ENCODE peak calls at places on chromosomes 4 and X, in seven cellular contexts. X is GF-D8; A is left ventricle myocardium inferior; S is esophagus squamous epithelium; Y is stimulated activated naive B cell treated with anti-CD40 and anti-IgM and Interleukin-4, amounts not matched to agents 10 μg/mL and 1 μg/mL and 100 μg/mL, for 72 hours; F is germinal center; M is D341Med. Q is an unnamed sample.

GRCh38 chr4:82721819-82722423 is 76.7 kb downstream of the SCD5 start:
- DNase-seq in X (no peak), A (peak), S (no peak), Y (no peak), F (no peak), M (peak), Q (no peak)

GRCh38 chr4:15455290-15455689 is 14.4 kb upstream of the CC2D2A start:
- DNase-seq in X (no peak), A (peak), S (no peak), Y (no peak), F (no peak), M (no peak), Q (no peak)

GRCh38 chrX:104343408-104344129 is 88.8 kb upstream of the ESX1 start:
- DNase-seq in X (no peak), A (no peak), S (no peak), Y (peak), F (peak), M (peak), Q (no peak)

GRCh38 chrX:20252392-20253231 is 14.1 kb downstream of the RPS6KA3 start:
- DNase-seq in X (no peak), A (peak), S (no peak), Y (peak), F (peak), M (peak), Q (no peak)

GRCh38 chr4:133694416-133694815 is 507.2 kb downstream of the PABPC4L start:
- DNase-seq in X (no peak), A (no peak), S (no peak), Y (no peak), F (no peak), M (no peak), Q (no peak)

GRCh38 chr4:3746701-3747581 is 19.2 kb upstream of the ADRA2C start:
- DNase-seq in X (no peak), A (no peak), S (no peak), Y (no peak), F (no peak), M (no peak), Q (no peak)

GRCh38 chr4:144579411-144580020 is 66.4 kb upstream of the HHIP start:
- DNase-seq in X (no peak), A (no peak), S (no peak), Y (no peak), F (no peak), M (no peak), Q (no peak)

GRCh38 chr4:174604198-174604597 is 81.9 kb upstream of the HPGD start:
- DNase-seq in X (peak), A (no peak), S (no peak), Y (no peak), F (no peak), M (no peak), Q (no peak)

GRCh38 chr4:53963786-53964185 is 100.6 kb downstream of the CHIC2 start:
- DNase-seq in X (no peak), A (no peak), S (no peak), Y (no peak), F (no peak), M (no peak), Q (no peak)

GRCh38 chrX:23789386-23790146 is 6.6 kb downstream of the SAT1 start:
- DNase-seq in X (no peak), A (no peak), S (no peak), Y (no peak), F (no peak), M (no peak), Q (no peak)

GRCh38 chr4:41072021-41072777 is 142.1 kb downstream of the APBB2 start:
- DNase-seq in X (no peak), A (no peak), S (no peak), Y (no peak), F (no peak), M (no peak), Q (no peak)

GRCh38 chrX:106898462-106898861 is 4.7 kb downstream of the RIPPLY1 start:
- DNase-seq in X (no peak), A (no peak), S (no peak), Y (peak), F (peak), M (peak), Q (no peak)

GRCh38 chr4:117699595-117699994 is 334.7 kb upstream of the NDST3 start:
- DNase-seq in X (no peak), A (no peak), S (no peak), Y (no peak), F (no peak), M (no peak), Q (no peak)

GRCh38 chr4:89755210-89755609 is 81.8 kb downstream of the SNCA start:
- DNase-seq in X (no peak), A (no peak), S (no peak), Y (no peak), F (no peak), M (no peak), Q (no peak)

GRCh38 chrX:119249836-119250340 is 13.8 kb downstream of the PGRMC1 start:
- DNase-seq in X (no peak), A (no peak), S (no peak), Y (no peak), F (no peak), M (no peak), Q (no peak)

GRCh38 chrX:35291013-35291412 is 348.4 kb downstream of the FAM47B start:
- DNase-seq in X (no peak), A (no peak), S (no peak), Y (no peak), F (no peak), M (no peak), Q (no peak)

GRCh38 chr4:117577686-117578085 is 456.6 kb upstream of the NDST3 start:
- DNase-seq in X (no peak), A (no peak), S (no peak), Y (no peak), F (no peak), M (no peak), Q (no peak)

GRCh38 chr4:37953620-37954325 is 6.4 kb upstream of the PTTG2 start:
- DNase-seq in X (no peak), A (no peak), S (no peak), Y (no peak), F (no peak), M (no peak), Q (no peak)

GRCh38 chr4:76637704-76638361 is 202.8 kb downstream of the SHROOM3 start:
- DNase-seq in X (no peak), A (no peak), S (no peak), Y (no peak), F (no peak), M (no peak), Q (no peak)

Q was measured in mesenteric fat pad.